ENCODE peak calls at places on chromosomes 4 and X, in four cellular contexts. One of them, this sample, is unnamed.

GRCh38 chr4:92091335-92091734 is 212.4 kb upstream of the GRID2 start:
- DNase-seq in A549: peak
- DNase-seq in left ventricle myocardium inferior: no peak
- DNase-seq in germinal center: no peak
- DNase-seq in this sample: no peak

GRCh38 chr4:169253904-169254303 is 16.9 kb downstream of the SH3RF1 start:
- DNase-seq in A549: peak
- DNase-seq in left ventricle myocardium inferior: no peak
- DNase-seq in germinal center: no peak
- DNase-seq in this sample: no peak

GRCh38 chr4:81470456-81471327 is 1.0 kb downstream of the RASGEF1B start:
- DNase-seq in A549: no peak
- DNase-seq in left ventricle myocardium inferior: peak
- DNase-seq in germinal center: peak
- DNase-seq in this sample: peak

GRCh38 chrX:34612036-34612435 is 45.0 kb downstream of the TMEM47 start:
- DNase-seq in A549: no peak
- DNase-seq in left ventricle myocardium inferior: no peak
- DNase-seq in germinal center: no peak
- DNase-seq in this sample: no peak

GRCh38 chr4:139973611-139974010 is 180.4 kb downstream of the MAML3 start:
- DNase-seq in A549: no peak
- DNase-seq in left ventricle myocardium inferior: no peak
- DNase-seq in germinal center: no peak
- DNase-seq in this sample: no peak

GRCh38 chrX:97311066-97311778 is 427.5 kb downstream of the RPA4 start:
- DNase-seq in A549: no peak
- DNase-seq in left ventricle myocardium inferior: no peak
- DNase-seq in germinal center: no peak
- DNase-seq in this sample: no peak

GRCh38 chrX:42392846-42393245 is 385.1 kb downstream of the PPP1R2C start:
- DNase-seq in A549: no peak
- DNase-seq in left ventricle myocardium inferior: no peak
- DNase-seq in germinal center: no peak
- DNase-seq in this sample: no peak

GRCh38 chrX:71906133-71906532 is 4.5 kb upstream of the NHSL2 start:
- DNase-seq in A549: no peak
- DNase-seq in left ventricle myocardium inferior: no peak
- DNase-seq in germinal center: no peak
- DNase-seq in this sample: no peak

GRCh38 chrX:41758391-41758790 is 34.4 kb downstream of the GPR82 start:
- DNase-seq in A549: no peak
- DNase-seq in left ventricle myocardium inferior: no peak
- DNase-seq in germinal center: no peak
- DNase-seq in this sample: no peak

GRCh38 chrX:87744391-87744790 is 226.8 kb downstream of the KLHL4 start:
- DNase-seq in A549: no peak
- DNase-seq in left ventricle myocardium inferior: no peak
- DNase-seq in germinal center: no peak
- DNase-seq in this sample: no peak

GRCh38 chr4:83631066-83631465 is 95.2 kb downstream of the GPAT3 start:
- DNase-seq in A549: no peak
- DNase-seq in left ventricle myocardium inferior: no peak
- DNase-seq in germinal center: no peak
- DNase-seq in this sample: no peak

GRCh38 chrX:50327235-50327634 is 122.7 kb downstream of the CCNB3 start:
- DNase-seq in A549: no peak
- DNase-seq in left ventricle myocardium inferior: no peak
- DNase-seq in germinal center: no peak
- DNase-seq in this sample: no peak

GRCh38 chr4:38815879-38816782 is 11.5 kb upstream of the TLR1 start:
- DNase-seq in A549: no peak
- DNase-seq in left ventricle myocardium inferior: no peak
- DNase-seq in germinal center: peak
- DNase-seq in this sample: peak

GRCh38 chr4:5751073-5751917 is 40.3 kb downstream of the EVC start:
- DNase-seq in A549: no peak
- DNase-seq in left ventricle myocardium inferior: no peak
- DNase-seq in germinal center: no peak
- DNase-seq in this sample: no peak

GRCh38 chrX:47690175-47690574 is 31.2 kb upstream of the UXT start:
- DNase-seq in A549: peak
- DNase-seq in left ventricle myocardium inferior: no peak
- DNase-seq in germinal center: no peak
- DNase-seq in this sample: no peak

This sample was measured in Kasumi-1.